ENCODE peak calls at places on chromosomes 3 and 15, in six cellular contexts. One of them, this sample, is unnamed.

GRCh38 chr3:141776376-141776775 is 13.2 kb downstream of the GRK7 start:
- DNase-seq in H9: no peak
- DNase-seq in CD4-positive, alpha-beta T cell: no peak
- DNase-seq in DND-41: no peak
- DNase-seq in AG10803: no peak
- DNase-seq in endothelial cell: no peak
- DNase-seq in this sample: no peak

GRCh38 chr3:152426393-152426792 is 157.7 kb downstream of the MBNL1 start:
- DNase-seq in H9: no peak
- DNase-seq in CD4-positive, alpha-beta T cell: no peak
- DNase-seq in DND-41: no peak
- DNase-seq in AG10803: no peak
- DNase-seq in endothelial cell: no peak
- DNase-seq in this sample: no peak

GRCh38 chr3:24365168-24365567 is 129.5 kb downstream of the THRB start:
- DNase-seq in H9: no peak
- DNase-seq in CD4-positive, alpha-beta T cell: no peak
- DNase-seq in DND-41: no peak
- DNase-seq in AG10803: peak; percentile 54
- DNase-seq in endothelial cell: no peak
- DNase-seq in this sample: peak; percentile 92

GRCh38 chr15:77865701-77866100 is 211.8 kb downstream of the TBC1D2B start:
- DNase-seq in H9: no peak
- DNase-seq in CD4-positive, alpha-beta T cell: no peak
- DNase-seq in DND-41: no peak
- DNase-seq in AG10803: no peak
- DNase-seq in endothelial cell: no peak
- DNase-seq in this sample: no peak

GRCh38 chr3:125125822-125126245 is 70.0 kb upstream of the HEG1 start:
- DNase-seq in H9: no peak
- DNase-seq in CD4-positive, alpha-beta T cell: no peak
- DNase-seq in DND-41: peak; percentile 31
- DNase-seq in AG10803: peak; percentile 99
- DNase-seq in endothelial cell: no peak
- DNase-seq in this sample: peak; percentile 97

GRCh38 chr3:40827942-40828688 is 303.4 kb downstream of the ZNF621 start:
- DNase-seq in H9: no peak
- DNase-seq in CD4-positive, alpha-beta T cell: no peak
- DNase-seq in DND-41: no peak
- DNase-seq in AG10803: peak; percentile 5
- DNase-seq in endothelial cell: no peak
- DNase-seq in this sample: peak; percentile 61

GRCh38 chr3:80688814-80689213 is 921.0 kb upstream of the ROBO1 start:
- DNase-seq in H9: no peak
- DNase-seq in CD4-positive, alpha-beta T cell: no peak
- DNase-seq in DND-41: no peak
- DNase-seq in AG10803: no peak
- DNase-seq in endothelial cell: no peak
- DNase-seq in this sample: peak; percentile 61

GRCh38 chr3:86954751-86955150 is 36.2 kb downstream of the VGLL3 start:
- DNase-seq in H9: no peak
- DNase-seq in CD4-positive, alpha-beta T cell: no peak
- DNase-seq in DND-41: no peak
- DNase-seq in AG10803: peak; percentile 72
- DNase-seq in endothelial cell: no peak
- DNase-seq in this sample: no peak

GRCh38 chr3:194404365-194405140 is 5.5 kb upstream of the GP5 start:
- DNase-seq in H9: no peak
- DNase-seq in CD4-positive, alpha-beta T cell: no peak
- DNase-seq in DND-41: peak; percentile 56
- DNase-seq in AG10803: peak; percentile 67
- DNase-seq in endothelial cell: peak; percentile 35
- DNase-seq in this sample: peak; percentile 71

GRCh38 chr15:50425219-50425618 is 1.0 kb downstream of the USP8 start:
- DNase-seq in H9: no peak
- DNase-seq in CD4-positive, alpha-beta T cell: no peak
- DNase-seq in DND-41: no peak
- DNase-seq in AG10803: peak; percentile 9
- DNase-seq in endothelial cell: no peak
- DNase-seq in this sample: no peak

GRCh38 chr3:71504250-71505036 is 79.1 kb downstream of the FOXP1 start:
- DNase-seq in H9: no peak
- DNase-seq in CD4-positive, alpha-beta T cell: no peak
- DNase-seq in DND-41: no peak
- DNase-seq in AG10803: peak; percentile 91
- DNase-seq in endothelial cell: no peak
- DNase-seq in this sample: peak; percentile 69

GRCh38 chr3:183306798-183307671 is 54.0 kb downstream of the B3GNT5 start:
- DNase-seq in H9: no peak
- DNase-seq in CD4-positive, alpha-beta T cell: no peak
- DNase-seq in DND-41: no peak
- DNase-seq in AG10803: peak; percentile 33
- DNase-seq in endothelial cell: no peak
- DNase-seq in this sample: peak; percentile 69

GRCh38 chr15:101156061-101156460 is 95.8 kb downstream of the CHSY1 start:
- DNase-seq in H9: no peak
- DNase-seq in CD4-positive, alpha-beta T cell: no peak
- DNase-seq in DND-41: no peak
- DNase-seq in AG10803: no peak
- DNase-seq in endothelial cell: no peak
- DNase-seq in this sample: no peak

GRCh38 chr3:171088496-171088895 is 62.0 kb upstream of the SLC2A2 start:
- DNase-seq in H9: no peak
- DNase-seq in CD4-positive, alpha-beta T cell: no peak
- DNase-seq in DND-41: no peak
- DNase-seq in AG10803: no peak
- DNase-seq in endothelial cell: no peak
- DNase-seq in this sample: peak; percentile 54

GRCh38 chr3:128501431-128501830 is 8.4 kb upstream of the GATA2 start:
- DNase-seq in H9: no peak
- DNase-seq in CD4-positive, alpha-beta T cell: no peak
- DNase-seq in DND-41: no peak
- DNase-seq in AG10803: peak; percentile 51
- DNase-seq in endothelial cell: no peak
- DNase-seq in this sample: no peak

GRCh38 chr15:89444241-89444797 is 52.1 kb downstream of the RHCG start:
- DNase-seq in H9: no peak
- DNase-seq in CD4-positive, alpha-beta T cell: no peak
- DNase-seq in DND-41: no peak
- DNase-seq in AG10803: no peak
- DNase-seq in endothelial cell: no peak
- DNase-seq in this sample: no peak

GRCh38 chr3:66539466-66539989 is 38.7 kb upstream of the LRIG1 start:
- DNase-seq in H9: no peak
- DNase-seq in CD4-positive, alpha-beta T cell: no peak
- DNase-seq in DND-41: no peak
- DNase-seq in AG10803: no peak
- DNase-seq in endothelial cell: no peak
- DNase-seq in this sample: no peak

GRCh38 chr3:133644768-133645167 is 17.0 kb downstream of the TOPBP1 start:
- DNase-seq in H9: no peak
- DNase-seq in CD4-positive, alpha-beta T cell: no peak
- DNase-seq in DND-41: no peak
- DNase-seq in AG10803: peak; percentile 68
- DNase-seq in endothelial cell: no peak
- DNase-seq in this sample: peak; percentile 80

GRCh38 chr3:38521391-38521987 is 25.3 kb downstream of the EXOG start:
- DNase-seq in H9: peak; percentile 80
- DNase-seq in CD4-positive, alpha-beta T cell: peak; percentile 44
- DNase-seq in DND-41: peak; percentile 73
- DNase-seq in AG10803: peak; percentile 66
- DNase-seq in endothelial cell: peak; percentile 67
- DNase-seq in this sample: peak; percentile 83

GRCh38 chr3:156812521-156813335 is 13.4 kb upstream of the LEKR1 start:
- DNase-seq in H9: no peak
- DNase-seq in CD4-positive, alpha-beta T cell: no peak
- DNase-seq in DND-41: no peak
- DNase-seq in AG10803: peak; percentile 49
- DNase-seq in endothelial cell: no peak
- DNase-seq in this sample: peak; percentile 76

GRCh38 chr3:49163609-49164008 is 2.5 kb downstream of the CCDC71 start:
- DNase-seq in H9: no peak
- DNase-seq in CD4-positive, alpha-beta T cell: no peak
- DNase-seq in DND-41: no peak
- DNase-seq in AG10803: no peak
- DNase-seq in endothelial cell: no peak
- DNase-seq in this sample: no peak

GRCh38 chr3:96294143-96294542 is 520.3 kb upstream of the EPHA6 start:
- DNase-seq in H9: no peak
- DNase-seq in CD4-positive, alpha-beta T cell: no peak
- DNase-seq in DND-41: no peak
- DNase-seq in AG10803: no peak
- DNase-seq in endothelial cell: no peak
- DNase-seq in this sample: no peak

GRCh38 chr3:128307781-128308469 is 154.6 kb downstream of the EEFSEC start:
- DNase-seq in H9: peak; percentile 8
- DNase-seq in CD4-positive, alpha-beta T cell: no peak
- DNase-seq in DND-41: no peak
- DNase-seq in AG10803: no peak
- DNase-seq in endothelial cell: no peak
- DNase-seq in this sample: no peak

GRCh38 chr3:125186800-125187598 is 25.5 kb downstream of the SLC12A8 start:
- DNase-seq in H9: no peak
- DNase-seq in CD4-positive, alpha-beta T cell: no peak
- DNase-seq in DND-41: no peak
- DNase-seq in AG10803: peak; percentile 42
- DNase-seq in endothelial cell: no peak
- DNase-seq in this sample: no peak

GRCh38 chr3:10319804-10320203 is 1.1 kb downstream of the SEC13 start:
- DNase-seq in H9: no peak
- DNase-seq in CD4-positive, alpha-beta T cell: no peak
- DNase-seq in DND-41: peak; percentile 43
- DNase-seq in AG10803: peak; percentile 12
- DNase-seq in endothelial cell: no peak
- DNase-seq in this sample: no peak

GRCh38 chr15:79540551-79540950 is 108.4 kb downstream of the MINAR1 start:
- DNase-seq in H9: no peak
- DNase-seq in CD4-positive, alpha-beta T cell: no peak
- DNase-seq in DND-41: no peak
- DNase-seq in AG10803: no peak
- DNase-seq in endothelial cell: no peak
- DNase-seq in this sample: no peak
- TF ChIP-seq CTCF in H9: peak; percentile 46
- TF ChIP-seq CTCF in CD4-positive, alpha-beta T cell: no peak
- TF ChIP-seq CTCF in DND-41: no peak
- TF ChIP-seq CTCF in AG10803: no peak
- TF ChIP-seq CTCF in endothelial cell: peak; percentile 17
- TF ChIP-seq CTCF in this sample: no peak

GRCh38 chr15:68209272-68209671 is 4.1 kb upstream of the CALML4 start:
- DNase-seq in H9: peak; percentile 16
- DNase-seq in CD4-positive, alpha-beta T cell: no peak
- DNase-seq in DND-41: no peak
- DNase-seq in AG10803: no peak
- DNase-seq in endothelial cell: no peak
- DNase-seq in this sample: no peak
- TF ChIP-seq CTCF in H9: no peak
- TF ChIP-seq CTCF in CD4-positive, alpha-beta T cell: no peak
- TF ChIP-seq CTCF in DND-41: no peak
- TF ChIP-seq CTCF in AG10803: no peak
- TF ChIP-seq CTCF in endothelial cell: no peak
- TF ChIP-seq CTCF in this sample: no peak

GRCh38 chr3:42443292-42443691 is 32.9 kb upstream of the LYZL4 start:
- DNase-seq in H9: no peak
- DNase-seq in CD4-positive, alpha-beta T cell: no peak
- DNase-seq in DND-41: no peak
- DNase-seq in AG10803: no peak
- DNase-seq in endothelial cell: no peak
- DNase-seq in this sample: no peak
- TF ChIP-seq CTCF in H9: no peak
- TF ChIP-seq CTCF in CD4-positive, alpha-beta T cell: no peak
- TF ChIP-seq CTCF in DND-41: no peak
- TF ChIP-seq CTCF in AG10803: no peak
- TF ChIP-seq CTCF in endothelial cell: no peak
- TF ChIP-seq CTCF in this sample: no peak

GRCh38 chr15:56053046-56053400 is 59.6 kb upstream of the NEDD4 start:
- DNase-seq in H9: no peak
- DNase-seq in CD4-positive, alpha-beta T cell: no peak
- DNase-seq in DND-41: no peak
- DNase-seq in AG10803: no peak
- DNase-seq in endothelial cell: no peak
- DNase-seq in this sample: no peak
- TF ChIP-seq CTCF in H9: peak; percentile 15
- TF ChIP-seq CTCF in CD4-positive, alpha-beta T cell: no peak
- TF ChIP-seq CTCF in DND-41: no peak
- TF ChIP-seq CTCF in AG10803: no peak
- TF ChIP-seq CTCF in endothelial cell: no peak
- TF ChIP-seq CTCF in this sample: no peak

DNA sequence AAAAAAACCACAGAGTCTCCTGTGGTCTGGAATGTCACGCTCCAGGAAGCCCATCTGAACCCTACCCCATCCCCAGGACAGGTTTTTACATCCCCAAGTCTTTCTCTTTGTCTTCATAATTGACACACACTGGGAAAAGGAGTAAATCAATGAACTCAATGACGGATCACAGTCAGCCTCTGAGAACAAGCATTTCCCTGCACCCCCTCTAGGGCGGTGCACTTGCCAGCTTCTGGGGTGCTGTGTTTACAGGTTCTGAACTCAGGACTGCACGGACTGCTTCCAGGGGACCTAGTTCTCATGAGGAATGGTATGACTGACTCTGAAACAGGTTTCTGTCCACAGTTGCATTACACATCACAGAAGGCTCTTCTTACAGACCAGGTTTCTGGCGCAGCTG is 81.1 kb downstream of the NUP210 start:
- DNase-seq in H9: no peak
- DNase-seq in CD4-positive, alpha-beta T cell: no peak
- DNase-seq in DND-41: no peak
- DNase-seq in AG10803: no peak
- DNase-seq in endothelial cell: no peak
- DNase-seq in this sample: no peak
- TF ChIP-seq CTCF in H9: no peak
- TF ChIP-seq CTCF in CD4-positive, alpha-beta T cell: no peak
- TF ChIP-seq CTCF in DND-41: peak; percentile 41
- TF ChIP-seq CTCF in AG10803: no peak
- TF ChIP-seq CTCF in endothelial cell: no peak
- TF ChIP-seq CTCF in this sample: no peak